ENCODE peak calls at places on chromosomes 7 and 10, in five cellular contexts. A, L, X, R and P are unnamed samples.

GRCh38 chr7:11193131-11193867 is 219.6 kb downstream of the PHF14 start:
- DNase-seq in A (no peak), L (no peak), X (peak; percentile 39), R (peak; percentile 54), P (no peak)

GRCh38 chr7:108012499-108013430 is 9.8 kb upstream of the LAMB1 start:
- DNase-seq in A (peak; percentile 47), L (no peak), X (no peak), R (no peak), P (no peak)

GRCh38 chr7:55081067-55081853 is 62.4 kb downstream of the EGFR start:
- DNase-seq in A (no peak), L (no peak), X (no peak), R (no peak), P (no peak)

GRCh38 chr7:51263631-51264484 is 52.8 kb downstream of the COBL start:
- DNase-seq in A (peak; percentile 77), L (peak; percentile 72), X (no peak), R (peak; percentile 83), P (no peak)

GRCh38 chr7:157410831-157411556 is 74.2 kb downstream of the DNAJB6 start:
- DNase-seq in A (no peak), L (no peak), X (no peak), R (no peak), P (no peak)

GRCh38 chr7:79711660-79712059 is 258.2 kb upstream of the MAGI2 start:
- DNase-seq in A (no peak), L (no peak), X (no peak), R (no peak), P (no peak)

GRCh38 chr7:133139350-133139749 is 57.5 kb upstream of the CHCHD3 start:
- DNase-seq in A (no peak), L (no peak), X (peak; percentile 63), R (no peak), P (no peak)

GRCh38 chr10:70664702-70665195 is 7.6 kb upstream of the ADAMTS14 start:
- DNase-seq in A (no peak), L (no peak), X (no peak), R (no peak), P (no peak)

GRCh38 chr7:66198461-66198860 is 6.7 kb upstream of the TPST1 start:
- DNase-seq in A (no peak), L (no peak), X (no peak), R (no peak), P (no peak)

GRCh38 chr10:109027534-109028185 is 895.7 kb downstream of the XPNPEP1 start:
- DNase-seq in A (no peak), L (no peak), X (no peak), R (no peak), P (no peak)

GRCh38 chr10:28664369-28664740 is 13.0 kb upstream of the BAMBI start:
- DNase-seq in A (no peak), L (no peak), X (no peak), R (no peak), P (no peak)

GRCh38 chr10:73922864-73923133 is 11.9 kb downstream of the PLAU start:
- DNase-seq in A (no peak), L (no peak), X (no peak), R (no peak), P (no peak)

GRCh38 chr10:103448751-103449150 is 3.4 kb downstream of the CALHM2 start:
- DNase-seq in A (peak; percentile 34), L (peak; percentile 38), X (no peak), R (no peak), P (no peak)

GRCh38 chr10:93471110-93471651 is 11.0 kb downstream of the MYOF start:
- DNase-seq in A (no peak), L (no peak), X (no peak), R (no peak), P (no peak)

GRCh38 chr10:48255722-48256121 is 18.8 kb downstream of the FRMPD2 start:
- DNase-seq in A (no peak), L (no peak), X (no peak), R (no peak), P (no peak)

GRCh38 chr7:50795831-50796230 is 13.1 kb upstream of the GRB10 start:
- DNase-seq in A (no peak), L (no peak), X (no peak), R (no peak), P (no peak)

GRCh38 chr10:52966904-52967303 is 194.3 kb upstream of the MBL2 start:
- DNase-seq in A (no peak), L (no peak), X (no peak), R (no peak), P (no peak)

GRCh38 chr7:117194445-117194844 is 128.4 kb downstream of the WNT2 start:
- DNase-seq in A (no peak), L (no peak), X (no peak), R (no peak), P (no peak)

GRCh38 chr7:17773289-17773626 is 167.0 kb downstream of the SNX13 start:
- DNase-seq in A (peak; percentile 22), L (peak; percentile 12), X (no peak), R (no peak), P (no peak)

GRCh38 chr7:2012981-2013380 is 219.8 kb downstream of the MAD1L1 start:
- DNase-seq in A (no peak), L (no peak), X (no peak), R (peak; percentile 66), P (peak; percentile 60)

GRCh38 chr7:131096267-131096927 is 231.3 kb upstream of the MKLN1 start:
- DNase-seq in A (no peak), L (no peak), X (no peak), R (no peak), P (no peak)

GRCh38 chr10:60397792-60398191 is 8.1 kb upstream of the ANK3 start:
- DNase-seq in A (no peak), L (no peak), X (no peak), R (no peak), P (no peak)

GRCh38 chr10:104327745-104328635 is 10.3 kb downstream of the ITPRIP start:
- DNase-seq in A (no peak), L (no peak), X (no peak), R (no peak), P (no peak)

GRCh38 chr7:134378562-134378961 is 61.8 kb upstream of the SLC35B4 start:
- DNase-seq in A (no peak), L (no peak), X (no peak), R (no peak), P (no peak)

GRCh38 chr10:132623996-132624846 is 86.6 kb downstream of the INPP5A start:
- DNase-seq in A (no peak), L (no peak), X (no peak), R (no peak), P (peak; percentile 62)

GRCh38 chr7:27182285-27182827 is 2.7 kb downstream of the HOXA11 start:
- DNase-seq in A (no peak), L (peak; percentile 14), X (no peak), R (peak; percentile 5), P (peak; percentile 21)

GRCh38 chr7:22154130-22154529 is 202.8 kb downstream of the RAPGEF5 start:
- DNase-seq in A (no peak), L (no peak), X (no peak), R (no peak), P (no peak)

GRCh38 chr10:121244791-121245190 is 353.5 kb downstream of the FGFR2 start:
- DNase-seq in A (no peak), L (no peak), X (no peak), R (no peak), P (no peak)

GRCh38 chr10:61878411-61879051 is 23.0 kb upstream of the ARID5B start:
- DNase-seq in A (no peak), L (no peak), X (no peak), R (no peak), P (no peak)

GRCh38 chr7:128204455-128204854 is 36.6 kb upstream of the LEP start:
- DNase-seq in A (no peak), L (no peak), X (no peak), R (no peak), P (no peak)

GRCh38 chr7:100865971-100866720 is 1.0 kb upstream of the TRIP6 start:
- DNase-seq in A (peak; percentile 91), L (peak; percentile 86), X (no peak), R (peak; percentile 91), P (no peak)

GRCh38 chr7:70512719-70513118 is 619.2 kb upstream of the GALNT17 start:
- DNase-seq in A (no peak), L (no peak), X (no peak), R (no peak), P (no peak)

DNA sequence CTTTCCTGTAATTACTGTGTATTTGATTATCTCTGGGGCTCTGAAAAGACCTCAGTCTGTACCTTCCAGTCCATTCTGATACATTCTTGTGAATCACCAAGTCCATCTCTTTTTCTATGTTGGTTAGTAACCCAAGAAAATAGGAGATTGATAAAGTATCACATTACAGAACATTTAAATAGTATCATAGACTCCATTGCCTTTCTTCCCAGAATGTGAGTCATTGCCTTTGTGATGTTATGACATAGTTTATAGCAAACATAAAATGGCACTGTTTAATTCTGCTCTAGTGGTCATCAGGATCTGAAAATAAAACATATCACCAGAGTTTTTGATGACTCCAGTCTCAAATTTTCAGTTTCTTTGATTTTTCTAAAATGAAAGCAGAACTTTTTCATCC is 78.4 kb downstream of the NRG3 start:
- DNase-seq in A (no peak), L (no peak), X (no peak), R (no peak), P (no peak)
- H3K27ac ChIP-seq in A (no peak overlapping the region), L (no peak overlapping the region), X (no peak overlapping the region), R (no peak overlapping the region), P (no peak overlapping the region)

GRCh38 chr10:35090162-35090954 is at the start of gene CUL2:
- DNase-seq in A (peak; percentile 95), L (peak; percentile 93), X (peak; percentile 54), R (peak; percentile 92), P (peak; percentile 93)
- H3K27ac ChIP-seq in A (peak within 1 kb of the TSS; percentile 95), L (peak within 1 kb of the TSS; percentile 98), X (no peak within 1 kb of the TSS), R (peak within 1 kb of the TSS; percentile 97), P (peak within 1 kb of the TSS; percentile 77)

DNA sequence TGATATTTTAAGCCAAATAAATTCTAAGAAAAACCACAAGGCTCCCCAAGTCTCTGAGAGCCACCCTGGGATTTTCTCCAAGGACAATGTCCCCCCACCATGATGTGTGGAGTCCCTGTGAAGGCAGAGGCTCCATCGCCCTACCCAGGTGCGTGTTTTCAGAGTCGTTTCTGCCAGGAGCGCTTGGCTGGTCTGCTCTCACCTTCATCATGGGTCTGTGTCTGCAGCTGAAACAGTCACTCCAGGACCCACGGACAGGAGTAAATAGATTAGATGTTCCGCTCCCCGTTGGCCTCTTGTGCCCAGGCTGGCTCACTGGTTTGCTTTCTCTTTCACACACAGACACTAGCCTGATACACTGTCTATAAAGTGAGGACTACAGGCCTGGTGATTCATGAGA is 217.5 kb downstream of the SFMBT2 start:
- DNase-seq in A (no peak), L (no peak), X (no peak), R (no peak), P (no peak)
- H3K27ac ChIP-seq in A (no peak overlapping the region), L (no peak overlapping the region), X (no peak overlapping the region), R (no peak overlapping the region), P (no peak overlapping the region)

GRCh38 chr10:46539596-46540411 is 16.7 kb downstream of the GPRIN2 start:
- DNase-seq in A (no peak), L (peak; percentile 15), X (no peak), R (peak; percentile 48), P (no peak)
- H3K27ac ChIP-seq in A (peak overlapping the region; percentile 43), L (peak overlapping the region; percentile 18), X (no peak overlapping the region), R (peak overlapping the region; percentile 72), P (no peak overlapping the region)

GRCh38 chr7:7919449-7919945 is 49.1 kb upstream of the GLCCI1 start:
- DNase-seq in A (no peak), L (no peak), X (no peak), R (no peak), P (no peak)
- H3K27ac ChIP-seq in A (peak overlapping the region; percentile 73), L (peak overlapping the region; percentile 56), X (no peak overlapping the region), R (no peak overlapping the region), P (no peak overlapping the region)

GRCh38 chr10:119284679-119285096 is 77.3 kb downstream of the GRK5 start:
- DNase-seq in A (no peak), L (no peak), X (no peak), R (peak; percentile 67), P (no peak)
- H3K27ac ChIP-seq in A (no peak overlapping the region), L (peak overlapping the region; percentile 41), X (no peak overlapping the region), R (peak overlapping the region; percentile 74), P (peak overlapping the region; percentile 60)